ENCODE peak calls at places on chromosomes 3 and 15, in four cellular contexts. P is LHCN-M2, K is substantia nigra, Z is activated gamma-delta T cell. A is an unnamed sample.

GRCh38 chr3:71646971-71647370 is 63.4 kb upstream of the FOXP1 start:
- DNase-seq in P (no peak), K (no peak), Z (no peak), A (no peak)

GRCh38 chr3:125083776-125084175 is 28.0 kb upstream of the HEG1 start:
- DNase-seq in P (no peak), K (no peak), Z (no peak), A (no peak)

GRCh38 chr15:55279746-55280351 is 9.8 kb downstream of the RAB27A start:
- DNase-seq in P (peak), K (no peak), Z (no peak), A (peak)

GRCh38 chr3:114886945-114887344 is 260.1 kb downstream of the ZBTB20 start:
- DNase-seq in P (no peak), K (no peak), Z (no peak), A (no peak)

GRCh38 chr15:39976291-39977274 is 42.7 kb downstream of the EIF2AK4 start:
- DNase-seq in P (peak), K (peak), Z (peak), A (no peak)

GRCh38 chr15:52196891-52197290 is 5.7 kb upstream of the GNB5 start:
- DNase-seq in P (no peak), K (no peak), Z (no peak), A (no peak)

GRCh38 chr15:69395991-69396390 is 18.2 kb upstream of the KIF23 start:
- DNase-seq in P (no peak), K (no peak), Z (no peak), A (no peak)

GRCh38 chr15:49624046-49624445 is 3.2 kb downstream of the DTWD1 start:
- DNase-seq in P (peak), K (no peak), Z (no peak), A (no peak)

GRCh38 chr3:103499967-103500366 is 1065.2 kb downstream of the ZPLD1 start:
- DNase-seq in P (no peak), K (no peak), Z (no peak), A (no peak)

GRCh38 chr15:63969652-63970421 is 76.4 kb downstream of the DAPK2 start:
- DNase-seq in P (no peak), K (no peak), Z (no peak), A (no peak)

GRCh38 chr3:23055733-23056376 is 147.3 kb upstream of the UBE2E2 start:
- DNase-seq in P (peak), K (no peak), Z (no peak), A (peak)

GRCh38 chr3:53811143-53811915 is 34.9 kb downstream of the CHDH start:
- DNase-seq in P (no peak), K (no peak), Z (no peak), A (no peak)

GRCh38 chr3:196156160-196156559 is 55.0 kb downstream of the ZDHHC19 start:
- DNase-seq in P (no peak), K (no peak), Z (no peak), A (no peak)

GRCh38 chr15:72182673-72183072 is 14.9 kb downstream of the GRAMD2A start:
- DNase-seq in P (no peak), K (no peak), Z (no peak), A (no peak)

GRCh38 chr3:14550651-14551611 is 10.8 kb upstream of the GRIP2 start:
- DNase-seq in P (peak), K (no peak), Z (no peak), A (no peak)

GRCh38 chr3:111582114-111582461 is 13.1 kb downstream of the ZBED2 start:
- DNase-seq in P (peak), K (no peak), Z (no peak), A (no peak)

GRCh38 chr3:81962396-81962795 is 201.0 kb upstream of the GBE1 start:
- DNase-seq in P (no peak), K (no peak), Z (no peak), A (no peak)

GRCh38 chr15:67218428-67218827 is 36.0 kb downstream of the AAGAB start:
- DNase-seq in P (no peak), K (no peak), Z (no peak), A (no peak)

GRCh38 chr3:166190360-166190759 is 353.1 kb upstream of the BCHE start:
- DNase-seq in P (no peak), K (no peak), Z (no peak), A (no peak)

GRCh38 chr3:134359121-134360010 is 14.9 kb downstream of the AMOTL2 start:
- DNase-seq in P (no peak), K (no peak), Z (no peak), A (no peak)

GRCh38 chr3:160205606-160206005 is 19.6 kb upstream of the C3orf80 start:
- DNase-seq in P (no peak), K (no peak), Z (no peak), A (no peak)

GRCh38 chr15:34987982-34988873 is at the start of gene ZNF770:
- DNase-seq in P (peak), K (peak), Z (peak), A (peak)

GRCh38 chr15:84684092-84684491 is 26.1 kb upstream of the NMB start:
- DNase-seq in P (peak), K (no peak), Z (no peak), A (no peak)

GRCh38 chr15:65579762-65580161 is 31.2 kb downstream of the INTS14 start:
- DNase-seq in P (peak), K (no peak), Z (no peak), A (no peak)

GRCh38 chr15:61444585-61444984 is 215.5 kb upstream of the RORA start:
- DNase-seq in P (no peak), K (no peak), Z (no peak), A (no peak)

GRCh38 chr15:74397239-74398068 is 30.0 kb upstream of the CYP11A1 start:
- DNase-seq in P (no peak), K (no peak), Z (no peak), A (no peak)

GRCh38 chr15:73631915-73632669 is 1.1 kb downstream of the NPTN start:
- DNase-seq in P (peak), K (no peak), Z (no peak), A (no peak)

GRCh38 chr3:153144779-153145178 is 17.2 kb upstream of the RAP2B start:
- DNase-seq in P (peak), K (no peak), Z (no peak), A (no peak)

GRCh38 chr3:13391308-13391707 is 28.8 kb downstream of the NUP210 start:
- DNase-seq in P (no peak), K (no peak), Z (no peak), A (no peak)

GRCh38 chr3:153783804-153784203 is 337.4 kb upstream of the ARHGEF26 start:
- DNase-seq in P (peak), K (no peak), Z (no peak), A (no peak)

GRCh38 chr15:95538693-95539092 is 791.8 kb upstream of the NR2F2 start:
- DNase-seq in P (no peak), K (no peak), Z (no peak), A (no peak)

GRCh38 chr3:9203317-9203716 is 46.1 kb downstream of the SRGAP3 start:
- DNase-seq in P (no peak), K (no peak), Z (no peak), A (no peak)

GRCh38 chr15:72033711-72034110 is 84.2 kb downstream of the MYO9A start:
- DNase-seq in P (peak), K (no peak), Z (no peak), A (no peak)

GRCh38 chr15:29003446-29004233 is 117.9 kb downstream of the APBA2 start:
- DNase-seq in P (no peak), K (no peak), Z (no peak), A (no peak)

GRCh38 chr3:123758081-123758564 is 126.0 kb downstream of the MYLK start:
- DNase-seq in P (peak), K (no peak), Z (no peak), A (no peak)

A was measured in CD4-positive, CD25-positive, alpha-beta regulatory T cell.